ENCODE peak calls at places on chromosomes 7 and 10, in six cellular contexts. Y, B, O, Q, L and U are unnamed samples. For H3K27me3, the result is how much of the 10 kb centered on the place peaks cover.

GRCh38 chr10:61763778-61764177 is 101.0 kb downstream of the CABCOCO1 start:
- DNase-seq in Y (no peak), L (no peak), Q (no peak), B (no peak), O (no peak), U (no peak)

GRCh38 chr10:110758898-110759297 is 112.8 kb upstream of the PDCD4 start:
- DNase-seq in L (no peak), O (no peak), Y (no peak), Q (no peak), B (peak), U (no peak)

GRCh38 chr10:26334932-26335573 is 103.1 kb upstream of the APBB1IP start:
- DNase-seq in L (peak), O (peak), Y (peak), Q (no peak), B (peak), U (peak)

GRCh38 chr10:27138277-27138676 is 15.9 kb downstream of the YME1L1 start:
- DNase-seq in L (no peak), B (no peak), Y (no peak), Q (no peak), O (no peak), U (no peak)

GRCh38 chr10:96789571-96790108 is 42.5 kb upstream of the LCOR start:
- DNase-seq in B (no peak), Q (no peak), L (no peak), Y (peak), O (no peak), U (no peak)

GRCh38 chr7:139635521-139636240 is 112.2 kb downstream of the CLEC2L start:
- DNase-seq in B (no peak), Q (no peak), Y (no peak), L (no peak), O (no peak), U (no peak)

GRCh38 chr7:118153551-118154177 is 30.3 kb upstream of the LSM8 start:
- DNase-seq in Q (no peak), B (peak), O (no peak), L (peak), Y (peak), U (no peak)

GRCh38 chr10:12513775-12514663 is 164.7 kb downstream of the CAMK1D start:
- DNase-seq in L (no peak), O (no peak), B (no peak), Y (no peak), Q (no peak), U (no peak)

GRCh38 chr10:100661546-100661945 is 83.8 kb upstream of the PAX2 start:
- DNase-seq in L (no peak), B (no peak), O (no peak), Q (no peak), Y (no peak), U (no peak)

GRCh38 chr10:69461327-69462025 is 10.2 kb downstream of the TSPAN15 start:
- DNase-seq in Y (no peak), B (no peak), L (no peak), O (no peak), Q (no peak), U (no peak)

GRCh38 chr10:51815723-51816122 is 116.3 kb upstream of the CSTF2T start:
- DNase-seq in Q (no peak), L (no peak), B (no peak), Y (no peak), O (no peak), U (no peak)

GRCh38 chr10:21985541-21985940 is 18.0 kb downstream of the DNAJC1 start:
- DNase-seq in L (no peak), O (no peak), B (peak), Q (no peak), Y (no peak), U (no peak)

GRCh38 chr10:114401195-114401741 is 3.0 kb downstream of the AFAP1L2 start:
- DNase-seq in Y (no peak), B (peak), Q (no peak), O (peak), L (peak), U (no peak)

GRCh38 chr7:157502701-157503111 is 165.9 kb downstream of the DNAJB6 start:
- DNase-seq in B (no peak), L (no peak), Y (no peak), Q (no peak), O (no peak), U (peak)

GRCh38 chr7:134324107-134324506 is 7.4 kb upstream of the SLC35B4 start:
- DNase-seq in L (no peak), O (no peak), Y (no peak), Q (no peak), B (no peak), U (no peak)

GRCh38 chr10:70551971-70552422 is 50.5 kb downstream of the PRF1 start:
- DNase-seq in L (peak), Q (no peak), B (peak), Y (no peak), O (peak), U (no peak)
- H3K4me3 ChIP-seq in L (no peak), Q (no peak), B (no peak), Y (no peak), O (no peak), U (no peak)

GRCh38 chr7:15989194-15989593 is 302.7 kb upstream of the MEOX2 start:
- DNase-seq in O (no peak), Y (no peak), L (no peak), Q (peak), B (no peak), U (no peak)

GRCh38 chr7:15998617-15999016 is 312.1 kb upstream of the MEOX2 start:
- DNase-seq in Y (no peak), Q (no peak), L (no peak), O (no peak), B (no peak), U (no peak)

DNA sequence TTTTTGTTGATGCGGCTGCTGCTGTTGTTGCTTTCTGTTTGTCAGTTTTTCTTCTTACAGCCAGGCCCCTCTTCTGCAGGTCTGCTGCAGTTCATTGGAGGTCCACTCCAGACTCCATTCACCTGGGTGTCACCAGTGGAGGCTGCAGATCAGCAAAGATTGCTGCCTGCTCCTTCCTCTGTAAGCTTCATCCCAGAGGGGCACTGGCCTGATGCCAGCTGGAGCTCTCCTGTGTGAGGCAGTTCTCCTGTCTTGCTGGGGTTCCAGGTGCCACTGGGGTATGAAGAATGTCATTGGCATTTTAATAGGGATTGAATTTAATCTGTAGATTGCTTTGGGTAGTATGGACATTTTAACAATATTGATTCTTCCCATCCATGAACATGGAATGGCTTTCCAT is 308.5 kb upstream of the MEOX2 start:
- DNase-seq in Q (no peak), Y (no peak), B (no peak), L (no peak), O (no peak), U (no peak)
- H3K27me3 ChIP-seq in Q (under half), Y (under half), B (under half), L (under half), O (under half), U (under half)

GRCh38 chr10:132516771-132517725 is 20.5 kb upstream of the INPP5A start:
- DNase-seq in O (peak), B (peak), Y (peak), L (peak), Q (peak), U (no peak)
- H3K4me3 ChIP-seq in O (no peak), B (peak), Y (no peak), L (no peak), Q (peak), U (no peak)

GRCh38 chr7:155375337-155376277 is 77.9 kb downstream of the INSIG1 start:
- DNase-seq in O (no peak), B (no peak), Y (no peak), Q (no peak), L (no peak), U (no peak)
- H3K27me3 ChIP-seq in O (half or more), B (half or more), Y (half or more), Q (half or more), L (under half), U (half or more)

GRCh38 chr7:102931757-102932156 is 19.0 kb downstream of the LRRC17 start:
- DNase-seq in B (no peak), O (no peak), Q (no peak), Y (no peak), L (no peak), U (no peak)

GRCh38 chr7:102933763-102934162 is 21.0 kb downstream of the LRRC17 start:
- DNase-seq in Q (peak), Y (no peak), B (peak), O (peak), L (no peak), U (no peak)

GRCh38 chr7:102935450-102936110 is 22.8 kb downstream of the LRRC17 start:
- DNase-seq in O (no peak), Y (no peak), B (no peak), Q (no peak), L (no peak), U (no peak)

GRCh38 chr7:102934267-102934666 is 21.5 kb downstream of the LRRC17 start:
- DNase-seq in Q (no peak), O (no peak), Y (no peak), L (no peak), B (no peak), U (no peak)

DNA sequence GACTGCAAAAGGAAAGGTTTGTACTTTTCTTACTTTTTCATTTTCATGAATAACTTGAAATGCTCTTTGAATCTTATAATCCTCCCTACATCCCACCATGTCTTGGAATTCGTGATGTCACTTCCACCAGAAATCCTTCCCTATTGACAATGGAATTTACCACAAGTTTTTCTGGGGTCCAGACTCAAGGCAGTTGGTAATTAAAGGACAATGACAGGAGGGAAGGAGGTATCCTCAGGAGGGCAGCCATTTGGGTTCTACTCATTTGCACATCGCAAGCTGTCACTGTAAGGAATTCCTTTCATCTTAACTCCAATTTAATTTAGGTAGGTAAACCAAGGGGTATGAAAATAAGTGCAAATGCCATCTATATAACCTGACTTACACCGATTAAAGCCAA is 21.9 kb downstream of the LRRC17 start:
- DNase-seq in Q (no peak), B (no peak), L (no peak), O (no peak), Y (no peak), U (no peak)
- H3K4me3 ChIP-seq in Q (no peak), B (peak), L (no peak), O (no peak), Y (no peak), U (no peak)

DNA sequence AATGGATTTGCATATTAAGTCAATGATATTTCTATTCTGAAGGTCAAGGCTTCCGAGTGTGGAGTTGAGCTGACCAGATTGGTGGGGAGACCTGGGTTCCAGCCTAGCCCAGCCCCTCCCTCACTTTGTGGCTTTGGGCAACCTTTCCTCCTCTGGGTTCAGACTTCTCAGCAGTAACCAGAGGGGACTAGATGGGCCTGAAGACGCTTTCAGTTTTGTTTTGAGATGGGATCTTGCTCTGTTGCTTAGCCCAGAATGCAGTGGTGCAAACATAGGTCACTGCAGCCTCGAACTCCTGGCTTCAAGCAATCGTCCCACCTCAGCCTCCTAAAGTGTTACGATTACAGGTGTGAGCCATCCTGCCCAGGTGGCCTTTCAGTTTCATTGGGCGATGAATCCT is 68.1 kb upstream of the LEP start:
- DNase-seq in L (no peak), B (no peak), O (no peak), Q (no peak), Y (no peak), U (no peak)
- H3K27me3 ChIP-seq in L (under half), B (half or more), O (under half), Q (under half), Y (half or more), U (under half)

DNA sequence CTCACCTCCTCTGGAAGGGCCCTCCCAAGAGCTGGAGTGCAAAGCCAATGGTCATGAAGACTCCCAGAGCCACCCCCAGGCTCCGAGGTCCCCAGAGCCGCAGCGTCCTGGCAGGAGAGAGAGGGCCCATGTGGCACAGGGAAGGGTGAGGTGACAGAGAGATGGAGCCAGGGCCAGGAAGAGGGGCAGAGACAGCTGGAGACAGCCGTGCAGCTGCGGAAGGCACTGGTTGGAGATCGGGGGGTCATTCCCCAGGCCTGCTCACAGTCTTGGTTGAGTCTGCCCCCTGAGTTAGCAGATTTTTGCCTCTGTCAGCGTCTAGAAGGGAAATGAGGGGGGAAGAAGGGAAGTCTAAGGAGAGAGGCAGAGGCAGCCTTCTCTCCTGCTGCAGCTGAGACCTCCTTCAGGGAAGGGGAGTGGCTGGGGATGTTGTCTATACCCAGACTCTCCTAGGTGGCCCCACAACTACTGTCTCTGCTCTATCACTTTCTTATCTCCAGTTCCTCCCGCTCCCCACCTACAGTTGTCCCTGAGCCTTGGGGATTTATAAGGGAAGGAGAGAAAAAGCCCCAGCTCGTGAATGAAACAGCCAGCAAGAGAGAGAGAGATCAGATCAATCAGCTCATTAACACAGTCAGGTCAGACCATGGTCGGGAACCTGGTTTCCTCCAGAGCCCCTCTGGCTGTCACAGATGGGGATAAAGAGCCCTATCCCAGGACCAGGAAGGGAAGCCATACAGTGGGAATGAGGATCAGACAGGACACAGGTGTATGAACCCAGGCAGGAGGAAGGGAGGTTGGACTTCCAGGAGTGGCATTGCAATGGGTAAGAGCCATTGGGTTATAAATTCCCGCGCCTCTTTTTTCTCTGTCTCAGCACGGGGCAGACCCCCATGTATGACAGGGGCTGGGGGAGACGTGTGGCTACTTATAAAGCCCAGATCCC is 1.2 kb downstream of the GAL3ST4 start:
- DNase-seq in O (no peak), L (no peak), B (no peak), Y (peak), Q (no peak), U (no peak)
- H3K4me3 ChIP-seq in O (peak), L (no peak), B (peak), Y (peak), Q (peak), U (peak)

GRCh38 chr10:23694921-23695824 is 256.3 kb downstream of the OTUD1 start:
- DNase-seq in Y (no peak), Q (peak), L (no peak), O (no peak), B (no peak), U (no peak)
- H3K27me3 ChIP-seq in Y (under half), Q (under half), L (under half), O (under half), B (half or more), U (under half)

GRCh38 chr10:43204394-43204942 is 62.4 kb downstream of the RASGEF1A start:
- DNase-seq in L (no peak), Y (no peak), O (no peak), Q (no peak), B (no peak), U (no peak)

GRCh38 chr10:43204943-43205671 is 61.8 kb downstream of the RASGEF1A start:
- DNase-seq in Q (peak), O (no peak), L (no peak), B (peak), Y (peak), U (no peak)

GRCh38 chr10:43202224-43202656 is 64.0 kb downstream of the CSGALNACT2 start:
- DNase-seq in L (no peak), Q (peak), O (no peak), B (peak), Y (peak), U (no peak)

GRCh38 chr10:43202657-43203490 is 64.0 kb downstream of the RASGEF1A start:
- DNase-seq in Q (no peak), L (no peak), O (no peak), Y (peak), B (peak), U (peak)

GRCh38 chr10:43203491-43204393 is 63.1 kb downstream of the RASGEF1A start:
- DNase-seq in O (no peak), Y (peak), B (no peak), Q (peak), L (no peak), U (no peak)
- H3K4me3 ChIP-seq in O (no peak), Y (peak), B (no peak), Q (peak), L (no peak), U (no peak)